ENCODE peak calls at places on chromosome 13, in six cellular contexts. D is heart left ventricle; W is A549; F is ascending aorta; Q is CD8-positive, alpha-beta T cell; C is neural progenitor cell. J is an unnamed sample.

GRCh38 chr13:33676700-33677048 is 141.3 kb upstream of the RFC3 start:
- DNase-seq in D (peak; percentile 74), W (peak; percentile 46), F (peak; percentile 69), Q (no peak), C (no peak), J (peak; percentile 55)

GRCh38 chr13:38008636-38009035 is 139.1 kb upstream of the TRPC4 start:
- DNase-seq in D (no peak), W (no peak), F (no peak), Q (no peak), C (no peak), J (no peak)

GRCh38 chr13:44484562-44485164 is 91.5 kb downstream of the TSC22D1 start:
- DNase-seq in D (no peak), W (no peak), F (no peak), Q (no peak), C (no peak), J (no peak)

GRCh38 chr13:51477653-51478324 is 25.0 kb upstream of the INTS6 start:
- DNase-seq in D (no peak), W (no peak), F (no peak), Q (no peak), C (no peak), J (no peak)

GRCh38 chr13:113997845-113998751 is 24.2 kb upstream of the C13orf46 start:
- DNase-seq in D (peak; percentile 76), W (no peak), F (peak; percentile 83), Q (no peak), C (no peak), J (peak; percentile 79)

GRCh38 chr13:58991826-58992477 is 1171.8 kb downstream of the DIAPH3 start:
- DNase-seq in D (no peak), W (no peak), F (no peak), Q (no peak), C (no peak), J (no peak)

GRCh38 chr13:101398920-101399319 is 17.4 kb downstream of the NALCN start:
- DNase-seq in D (no peak), W (no peak), F (no peak), Q (no peak), C (no peak), J (no peak)

GRCh38 chr13:48892311-48892710 is 83.4 kb upstream of the FNDC3A start:
- DNase-seq in D (no peak), W (peak; percentile 69), F (no peak), Q (no peak), C (no peak), J (no peak)

GRCh38 chr13:45949161-45949560 is 97.6 kb upstream of the SIAH3 start:
- DNase-seq in D (no peak), W (no peak), F (no peak), Q (no peak), C (no peak), J (no peak)

GRCh38 chr13:70189981-70190380 is 81.7 kb upstream of the KLHL1 start:
- DNase-seq in D (no peak), W (no peak), F (no peak), Q (no peak), C (peak; percentile 28), J (no peak)

GRCh38 chr13:109785892-109786450 is 412 bp downstream of the IRS2 start:
- DNase-seq in D (peak; percentile 39), W (no peak), F (no peak), Q (no peak), C (no peak), J (peak; percentile 43)

GRCh38 chr13:113815151-113816058 is 48.5 kb downstream of the GAS6 start:
- DNase-seq in D (no peak), W (no peak), F (no peak), Q (no peak), C (no peak), J (no peak)

GRCh38 chr13:31221057-31221456 is 21.3 kb downstream of the B3GLCT start:
- DNase-seq in D (peak; percentile 40), W (no peak), F (no peak), Q (no peak), C (no peak), J (no peak)

GRCh38 chr13:43359536-43359935 is 336.1 kb downstream of the DNAJC15 start:
- DNase-seq in D (no peak), W (no peak), F (no peak), Q (no peak), C (no peak), J (no peak)

GRCh38 chr13:22298530-22298929 is 627.7 kb downstream of the FGF9 start:
- DNase-seq in D (no peak), W (no peak), F (no peak), Q (no peak), C (no peak), J (no peak)

GRCh38 chr13:28237944-28238343 is 99.6 kb downstream of the PAN3 start:
- DNase-seq in D (no peak), W (no peak), F (no peak), Q (no peak), C (peak; percentile 13), J (no peak)

GRCh38 chr13:24615114-24615513 is 65.1 kb upstream of the ATP12A start:
- DNase-seq in D (no peak), W (no peak), F (no peak), Q (no peak), C (no peak), J (no peak)

GRCh38 chr13:41590122-41590521 is 132.8 kb downstream of the RGCC start:
- DNase-seq in D (no peak), W (peak; percentile 7), F (no peak), Q (no peak), C (no peak), J (no peak)

GRCh38 chr13:45015300-45015699 is 26.0 kb downstream of the GPALPP1 start:
- DNase-seq in D (no peak), W (no peak), F (no peak), Q (no peak), C (no peak), J (no peak)

GRCh38 chr13:109211616-109212015 is 574.8 kb downstream of the IRS2 start:
- DNase-seq in D (no peak), W (peak; percentile 20), F (no peak), Q (no peak), C (peak; percentile 23), J (no peak)

GRCh38 chr13:107867701-107868661 is 347.4 kb downstream of the LIG4 start:
- DNase-seq in D (no peak), W (peak; percentile 15), F (no peak), Q (no peak), C (peak; percentile 83), J (no peak)

GRCh38 chr13:109119886-109120285 is 490.5 kb downstream of the MYO16 start:
- DNase-seq in D (no peak), W (peak; percentile 10), F (no peak), Q (no peak), C (no peak), J (no peak)

GRCh38 chr13:42181381-42181953 is 90.5 kb upstream of the AKAP11 start:
- DNase-seq in D (no peak), W (no peak), F (no peak), Q (no peak), C (no peak), J (no peak)

GRCh38 chr13:111152836-111153235 is 37.7 kb downstream of the ARHGEF7 start:
- DNase-seq in D (no peak), W (no peak), F (no peak), Q (no peak), C (peak; percentile 13), J (no peak)

GRCh38 chr13:111158136-111158805 is 43.2 kb downstream of the ARHGEF7 start:
- DNase-seq in D (no peak), W (no peak), F (no peak), Q (no peak), C (no peak), J (peak; percentile 22)

GRCh38 chr13:111153977-111154332 is 38.8 kb downstream of the ARHGEF7 start:
- DNase-seq in D (no peak), W (no peak), F (peak; percentile 74), Q (no peak), C (no peak), J (no peak)

GRCh38 chr13:111156421-111156820 is 41.3 kb downstream of the ARHGEF7 start:
- DNase-seq in D (no peak), W (no peak), F (no peak), Q (no peak), C (no peak), J (no peak)

GRCh38 chr13:111153279-111153976 is 38.3 kb downstream of the ARHGEF7 start:
- DNase-seq in D (peak; percentile 94), W (peak; percentile 90), F (peak; percentile 96), Q (peak; percentile 90), C (peak; percentile 96), J (peak; percentile 89)
- TF ChIP-seq CTCF in D (peak; percentile 26), W (no peak), F (peak; percentile 7), Q (no peak), C (peak; percentile 39), J (no peak)

GRCh38 chr13:111209613-111210012 is 94.5 kb downstream of the ARHGEF7 start:
- DNase-seq in D (no peak), W (no peak), F (no peak), Q (no peak), C (no peak), J (no peak)

GRCh38 chr13:111211789-111212516 is 96.8 kb downstream of the ARHGEF7 start:
- DNase-seq in D (no peak), W (no peak), F (peak; percentile 63), Q (no peak), C (peak; percentile 70), J (no peak)

GRCh38 chr13:111210488-111210887 is 95.4 kb downstream of the ARHGEF7 start:
- DNase-seq in D (peak; percentile 66), W (no peak), F (peak; percentile 76), Q (no peak), C (peak; percentile 45), J (peak; percentile 78)

GRCh38 chr13:111210082-111210481 is 95.0 kb downstream of the ARHGEF7 start:
- DNase-seq in D (no peak), W (no peak), F (no peak), Q (no peak), C (peak; percentile 41), J (no peak)

DNA sequence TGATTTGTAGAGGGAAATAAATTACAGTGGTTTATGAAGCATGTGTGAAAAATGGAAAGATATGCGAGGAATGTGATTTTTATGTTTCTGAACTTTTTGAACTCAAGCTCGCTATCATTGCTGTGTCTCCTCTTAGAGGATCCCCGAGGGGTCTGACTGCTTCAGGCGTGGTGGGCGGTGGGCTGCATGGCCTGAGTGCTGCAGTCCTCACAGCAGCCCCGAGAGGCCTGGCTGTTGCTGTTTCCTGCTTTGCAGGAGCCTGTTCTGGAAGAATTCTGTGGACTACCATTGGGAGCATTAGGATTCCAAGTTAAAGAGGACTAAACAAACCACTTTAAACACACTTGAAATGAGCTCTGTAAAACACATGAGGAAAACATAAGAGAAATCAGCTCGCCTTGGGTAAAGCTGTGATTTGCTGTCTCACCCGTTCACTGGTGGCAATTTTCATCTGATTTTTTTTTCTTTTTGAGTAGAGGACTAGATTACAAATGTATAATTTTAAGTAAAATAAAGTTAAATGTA is 95.9 kb downstream of the ARHGEF7 start:
- DNase-seq in D (no peak), W (no peak), F (peak; percentile 38), Q (no peak), C (no peak), J (no peak)
- H3K4me1 ChIP-seq in D (peaks cover 82% of the 10 kb centered on the region), W (peaks cover 7% of the 10 kb centered on the region), F (peaks cover 62% of the 10 kb centered on the region), Q (peaks cover 8% of the 10 kb centered on the region), C (peaks cover 66% of the 10 kb centered on the region), J (peaks cover 37% of the 10 kb centered on the region)

GRCh38 chr13:80669112-80669511 is 328.2 kb upstream of the SPRY2 start:
- DNase-seq in D (no peak), W (no peak), F (no peak), Q (no peak), C (no peak), J (no peak)
- H3K9me3 ChIP-seq in D (peaks cover 17% of the 10 kb centered on the region), W (no peaks in the 10 kb centered on the region), F (peaks cover 8% of the 10 kb centered on the region), Q (no peaks in the 10 kb centered on the region), C (peaks cover 11% of the 10 kb centered on the region), J (no peaks in the 10 kb centered on the region)

GRCh38 chr13:36848228-36848982 is 29.4 kb downstream of the RFXAP start:
- DNase-seq in D (no peak), W (peak; percentile 6), F (no peak), Q (no peak), C (peak; percentile 32), J (no peak)

GRCh38 chr13:36847541-36848045 is 28.6 kb downstream of the RFXAP start:
- DNase-seq in D (no peak), W (no peak), F (no peak), Q (no peak), C (no peak), J (no peak)

GRCh38 chr13:36850790-36851438 is 31.9 kb downstream of the RFXAP start:
- DNase-seq in D (no peak), W (no peak), F (no peak), Q (no peak), C (peak; percentile 41), J (no peak)
- TF ChIP-seq CTCF in D (no peak), W (no peak), F (no peak), Q (no peak), C (peak; percentile 62), J (no peak)

J was measured in thyroid gland.